ENCODE peak calls at places on chromosomes 6 and 20, in ten cellular contexts. One of them, this sample, is unnamed.

GRCh38 chr6:74114428-74114827 is 418.4 kb downstream of the CD109 start:
- DNase-seq in retina: no peak
- DNase-seq in tibial artery: no peak
- DNase-seq in mesendoderm: no peak
- DNase-seq in AG04450: no peak
- DNase-seq in ascending aorta: no peak
- DNase-seq in A172: no peak
- DNase-seq in activated T-helper 1 cell treated with anti-CD3 and anti-CD28 coated beads, Interleukin-2, amount 50 U/mL, for 16 hours: no peak
- DNase-seq in EH: no peak
- DNase-seq in ureter: no peak
- DNase-seq in this sample: no peak

GRCh38 chr6:132763269-132763668 is 5.6 kb upstream of the VNN2 start:
- DNase-seq in retina: no peak
- DNase-seq in tibial artery: no peak
- DNase-seq in mesendoderm: peak
- DNase-seq in AG04450: no peak
- DNase-seq in ascending aorta: no peak
- DNase-seq in A172: peak
- DNase-seq in activated T-helper 1 cell treated with anti-CD3 and anti-CD28 coated beads, Interleukin-2, amount 50 U/mL, for 16 hours: peak
- DNase-seq in EH: no peak
- DNase-seq in ureter: no peak
- DNase-seq in this sample: no peak

GRCh38 chr6:1597924-1598323 is 11.8 kb upstream of the FOXC1 start:
- DNase-seq in retina: no peak
- DNase-seq in tibial artery: no peak
- DNase-seq in mesendoderm: no peak
- DNase-seq in AG04450: peak
- DNase-seq in ascending aorta: no peak
- DNase-seq in A172: no peak
- DNase-seq in activated T-helper 1 cell treated with anti-CD3 and anti-CD28 coated beads, Interleukin-2, amount 50 U/mL, for 16 hours: no peak
- DNase-seq in EH: peak
- DNase-seq in ureter: no peak
- DNase-seq in this sample: no peak

GRCh38 chr6:144284753-144285547 is at the start of gene UTRN:
- DNase-seq in retina: peak
- DNase-seq in tibial artery: peak
- DNase-seq in mesendoderm: peak
- DNase-seq in AG04450: peak
- DNase-seq in ascending aorta: peak
- DNase-seq in A172: peak
- DNase-seq in activated T-helper 1 cell treated with anti-CD3 and anti-CD28 coated beads, Interleukin-2, amount 50 U/mL, for 16 hours: no peak
- DNase-seq in EH: peak
- DNase-seq in ureter: peak
- DNase-seq in this sample: no peak

GRCh38 chr6:153677522-153677921 is 361.5 kb upstream of the OPRM1 start:
- DNase-seq in retina: no peak
- DNase-seq in tibial artery: no peak
- DNase-seq in mesendoderm: no peak
- DNase-seq in AG04450: no peak
- DNase-seq in ascending aorta: no peak
- DNase-seq in A172: no peak
- DNase-seq in activated T-helper 1 cell treated with anti-CD3 and anti-CD28 coated beads, Interleukin-2, amount 50 U/mL, for 16 hours: no peak
- DNase-seq in EH: no peak
- DNase-seq in ureter: no peak
- DNase-seq in this sample: no peak

GRCh38 chr20:48621256-48622078 is 206.3 kb downstream of the PREX1 start:
- DNase-seq in retina: no peak
- DNase-seq in tibial artery: no peak
- DNase-seq in mesendoderm: no peak
- DNase-seq in AG04450: no peak
- DNase-seq in ascending aorta: no peak
- DNase-seq in A172: peak
- DNase-seq in activated T-helper 1 cell treated with anti-CD3 and anti-CD28 coated beads, Interleukin-2, amount 50 U/mL, for 16 hours: no peak
- DNase-seq in EH: peak
- DNase-seq in ureter: no peak
- DNase-seq in this sample: no peak

GRCh38 chr6:127496471-127496870 is 22.7 kb downstream of the MTCL3 start:
- DNase-seq in retina: no peak
- DNase-seq in tibial artery: no peak
- DNase-seq in mesendoderm: no peak
- DNase-seq in AG04450: no peak
- DNase-seq in ascending aorta: no peak
- DNase-seq in A172: no peak
- DNase-seq in activated T-helper 1 cell treated with anti-CD3 and anti-CD28 coated beads, Interleukin-2, amount 50 U/mL, for 16 hours: no peak
- DNase-seq in EH: peak
- DNase-seq in ureter: no peak
- DNase-seq in this sample: no peak

GRCh38 chr6:136921936-136922679 is at the start of gene SLC35D3:
- DNase-seq in retina: peak
- DNase-seq in tibial artery: no peak
- DNase-seq in mesendoderm: peak
- DNase-seq in AG04450: no peak
- DNase-seq in ascending aorta: no peak
- DNase-seq in A172: no peak
- DNase-seq in activated T-helper 1 cell treated with anti-CD3 and anti-CD28 coated beads, Interleukin-2, amount 50 U/mL, for 16 hours: no peak
- DNase-seq in EH: peak
- DNase-seq in ureter: no peak
- DNase-seq in this sample: no peak

GRCh38 chr6:57013501-57013900 is 33.0 kb upstream of the KIAA1586 start:
- DNase-seq in retina: no peak
- DNase-seq in tibial artery: no peak
- DNase-seq in mesendoderm: no peak
- DNase-seq in AG04450: peak
- DNase-seq in ascending aorta: no peak
- DNase-seq in A172: peak
- DNase-seq in activated T-helper 1 cell treated with anti-CD3 and anti-CD28 coated beads, Interleukin-2, amount 50 U/mL, for 16 hours: no peak
- DNase-seq in EH: peak
- DNase-seq in ureter: no peak
- DNase-seq in this sample: no peak

GRCh38 chr6:47593979-47594378 is 104.4 kb upstream of the ADGRF4 start:
- DNase-seq in retina: no peak
- DNase-seq in tibial artery: no peak
- DNase-seq in mesendoderm: no peak
- DNase-seq in AG04450: no peak
- DNase-seq in ascending aorta: no peak
- DNase-seq in A172: no peak
- DNase-seq in activated T-helper 1 cell treated with anti-CD3 and anti-CD28 coated beads, Interleukin-2, amount 50 U/mL, for 16 hours: no peak
- DNase-seq in EH: no peak
- DNase-seq in ureter: no peak
- DNase-seq in this sample: no peak

GRCh38 chr6:36216559-36216958 is 20.0 kb downstream of the BRPF3 start:
- DNase-seq in retina: no peak
- DNase-seq in tibial artery: no peak
- DNase-seq in mesendoderm: no peak
- DNase-seq in AG04450: peak
- DNase-seq in ascending aorta: no peak
- DNase-seq in A172: peak
- DNase-seq in activated T-helper 1 cell treated with anti-CD3 and anti-CD28 coated beads, Interleukin-2, amount 50 U/mL, for 16 hours: no peak
- DNase-seq in EH: peak
- DNase-seq in ureter: no peak
- DNase-seq in this sample: no peak

GRCh38 chr6:34493344-34493743 is 27.5 kb downstream of the PACSIN1 start:
- DNase-seq in retina: no peak
- DNase-seq in tibial artery: no peak
- DNase-seq in mesendoderm: no peak
- DNase-seq in AG04450: no peak
- DNase-seq in ascending aorta: no peak
- DNase-seq in A172: no peak
- DNase-seq in activated T-helper 1 cell treated with anti-CD3 and anti-CD28 coated beads, Interleukin-2, amount 50 U/mL, for 16 hours: no peak
- DNase-seq in EH: no peak
- DNase-seq in ureter: no peak
- DNase-seq in this sample: no peak

GRCh38 chr6:150267686-150268561 is 100.9 kb upstream of the IYD start:
- DNase-seq in retina: peak
- DNase-seq in tibial artery: peak
- DNase-seq in mesendoderm: no peak
- DNase-seq in AG04450: peak
- DNase-seq in ascending aorta: no peak
- DNase-seq in A172: no peak
- DNase-seq in activated T-helper 1 cell treated with anti-CD3 and anti-CD28 coated beads, Interleukin-2, amount 50 U/mL, for 16 hours: no peak
- DNase-seq in EH: peak
- DNase-seq in ureter: no peak
- DNase-seq in this sample: no peak

GRCh38 chr20:38114353-38114791 is 50.7 kb downstream of the TGM2 start:
- DNase-seq in retina: no peak
- DNase-seq in tibial artery: no peak
- DNase-seq in mesendoderm: no peak
- DNase-seq in AG04450: no peak
- DNase-seq in ascending aorta: no peak
- DNase-seq in A172: peak
- DNase-seq in activated T-helper 1 cell treated with anti-CD3 and anti-CD28 coated beads, Interleukin-2, amount 50 U/mL, for 16 hours: no peak
- DNase-seq in EH: peak
- DNase-seq in ureter: peak
- DNase-seq in this sample: no peak

GRCh38 chr6:170093658-170094596 is 197.0 kb downstream of the DLL1 start:
- DNase-seq in retina: peak
- DNase-seq in tibial artery: peak
- DNase-seq in mesendoderm: no peak
- DNase-seq in AG04450: no peak
- DNase-seq in ascending aorta: peak
- DNase-seq in A172: no peak
- DNase-seq in activated T-helper 1 cell treated with anti-CD3 and anti-CD28 coated beads, Interleukin-2, amount 50 U/mL, for 16 hours: peak
- DNase-seq in EH: no peak
- DNase-seq in ureter: no peak
- DNase-seq in this sample: no peak

GRCh38 chr6:24566020-24566752 is 71.4 kb downstream of the ALDH5A1 start:
- DNase-seq in retina: no peak
- DNase-seq in tibial artery: no peak
- DNase-seq in mesendoderm: no peak
- DNase-seq in AG04450: no peak
- DNase-seq in ascending aorta: no peak
- DNase-seq in A172: peak
- DNase-seq in activated T-helper 1 cell treated with anti-CD3 and anti-CD28 coated beads, Interleukin-2, amount 50 U/mL, for 16 hours: no peak
- DNase-seq in EH: peak
- DNase-seq in ureter: no peak
- DNase-seq in this sample: no peak

GRCh38 chr6:89525786-89526562 is 93.0 kb downstream of the ANKRD6 start:
- DNase-seq in retina: no peak
- DNase-seq in tibial artery: no peak
- DNase-seq in mesendoderm: no peak
- DNase-seq in AG04450: no peak
- DNase-seq in ascending aorta: no peak
- DNase-seq in A172: peak
- DNase-seq in activated T-helper 1 cell treated with anti-CD3 and anti-CD28 coated beads, Interleukin-2, amount 50 U/mL, for 16 hours: no peak
- DNase-seq in EH: no peak
- DNase-seq in ureter: no peak
- DNase-seq in this sample: no peak

GRCh38 chr6:114747995-114748625 is 405.3 kb upstream of the HS3ST5 start:
- DNase-seq in retina: peak
- DNase-seq in tibial artery: peak
- DNase-seq in mesendoderm: peak
- DNase-seq in AG04450: peak
- DNase-seq in ascending aorta: no peak
- DNase-seq in A172: peak
- DNase-seq in activated T-helper 1 cell treated with anti-CD3 and anti-CD28 coated beads, Interleukin-2, amount 50 U/mL, for 16 hours: no peak
- DNase-seq in EH: peak
- DNase-seq in ureter: peak
- DNase-seq in this sample: no peak

GRCh38 chr6:93586316-93586715 is 167.0 kb upstream of the EPHA7 start:
- DNase-seq in retina: no peak
- DNase-seq in tibial artery: no peak
- DNase-seq in mesendoderm: no peak
- DNase-seq in AG04450: no peak
- DNase-seq in ascending aorta: no peak
- DNase-seq in A172: no peak
- DNase-seq in activated T-helper 1 cell treated with anti-CD3 and anti-CD28 coated beads, Interleukin-2, amount 50 U/mL, for 16 hours: no peak
- DNase-seq in EH: no peak
- DNase-seq in ureter: no peak
- DNase-seq in this sample: no peak

GRCh38 chr6:134123666-134124208 is 71.3 kb upstream of the SLC2A12 start:
- DNase-seq in retina: peak
- DNase-seq in tibial artery: no peak
- DNase-seq in mesendoderm: peak
- DNase-seq in AG04450: peak
- DNase-seq in ascending aorta: no peak
- DNase-seq in A172: peak
- DNase-seq in activated T-helper 1 cell treated with anti-CD3 and anti-CD28 coated beads, Interleukin-2, amount 50 U/mL, for 16 hours: no peak
- DNase-seq in EH: peak
- DNase-seq in ureter: no peak
- DNase-seq in this sample: no peak

GRCh38 chr6:117840541-117840983 is 66.5 kb upstream of the SLC35F1 start:
- DNase-seq in retina: peak
- DNase-seq in tibial artery: no peak
- DNase-seq in mesendoderm: peak
- DNase-seq in AG04450: no peak
- DNase-seq in ascending aorta: no peak
- DNase-seq in A172: peak
- DNase-seq in activated T-helper 1 cell treated with anti-CD3 and anti-CD28 coated beads, Interleukin-2, amount 50 U/mL, for 16 hours: no peak
- DNase-seq in EH: peak
- DNase-seq in ureter: no peak
- DNase-seq in this sample: no peak

GRCh38 chr20:62852196-62852595 is 9.4 kb downstream of the TCFL5 start:
- DNase-seq in retina: no peak
- DNase-seq in tibial artery: no peak
- DNase-seq in mesendoderm: no peak
- DNase-seq in AG04450: no peak
- DNase-seq in ascending aorta: no peak
- DNase-seq in A172: no peak
- DNase-seq in activated T-helper 1 cell treated with anti-CD3 and anti-CD28 coated beads, Interleukin-2, amount 50 U/mL, for 16 hours: no peak
- DNase-seq in EH: no peak
- DNase-seq in ureter: no peak
- DNase-seq in this sample: no peak

GRCh38 chr6:154995241-154996162 is at the start of gene TIAM2:
- DNase-seq in retina: peak
- DNase-seq in tibial artery: no peak
- DNase-seq in mesendoderm: peak
- DNase-seq in AG04450: no peak
- DNase-seq in ascending aorta: no peak
- DNase-seq in A172: peak
- DNase-seq in activated T-helper 1 cell treated with anti-CD3 and anti-CD28 coated beads, Interleukin-2, amount 50 U/mL, for 16 hours: no peak
- DNase-seq in EH: peak
- DNase-seq in ureter: no peak
- DNase-seq in this sample: peak

GRCh38 chr6:16676978-16677377 is 84.3 kb downstream of the ATXN1 start:
- DNase-seq in retina: no peak
- DNase-seq in tibial artery: no peak
- DNase-seq in mesendoderm: peak
- DNase-seq in AG04450: no peak
- DNase-seq in ascending aorta: no peak
- DNase-seq in A172: peak
- DNase-seq in activated T-helper 1 cell treated with anti-CD3 and anti-CD28 coated beads, Interleukin-2, amount 50 U/mL, for 16 hours: no peak
- DNase-seq in EH: peak
- DNase-seq in ureter: no peak
- DNase-seq in this sample: no peak

This sample was measured in activated T-helper 9 cell treated with anti-CD3 and anti-CD28 coated beads, Interleukin-2, amount 50 U/mL, for 16 hours.